ENCODE peak calls at places on chromosomes 13 and 19, in seven cellular contexts. One of them, this sample, is unnamed.

GRCh38 chr19:3625996-3626472 is 556 bp downstream of the CACTIN start:
- DNase-seq in IMR-90: no peak
- DNase-seq in neuronal stem cell: no peak
- DNase-seq in mesenchymal stem cell: peak
- DNase-seq in mesendoderm: peak
- DNase-seq in H1: no peak
- DNase-seq in trophoblast cell: peak
- DNase-seq in this sample: no peak

GRCh38 chr13:99426426-99426825 is 74.8 kb upstream of the TM9SF2 start:
- DNase-seq in IMR-90: no peak
- DNase-seq in neuronal stem cell: no peak
- DNase-seq in mesenchymal stem cell: no peak
- DNase-seq in mesendoderm: no peak
- DNase-seq in H1: no peak
- DNase-seq in trophoblast cell: no peak
- DNase-seq in this sample: peak

GRCh38 chr19:12293771-12294307 is 844 bp downstream of the ZNF44 start:
- DNase-seq in IMR-90: peak
- DNase-seq in neuronal stem cell: peak
- DNase-seq in mesenchymal stem cell: peak
- DNase-seq in mesendoderm: peak
- DNase-seq in H1: peak
- DNase-seq in trophoblast cell: peak
- DNase-seq in this sample: peak

GRCh38 chr19:48596679-48597465 is 9.7 kb upstream of the SPACA4 start:
- DNase-seq in IMR-90: no peak
- DNase-seq in neuronal stem cell: no peak
- DNase-seq in mesenchymal stem cell: no peak
- DNase-seq in mesendoderm: no peak
- DNase-seq in H1: no peak
- DNase-seq in trophoblast cell: no peak
- DNase-seq in this sample: no peak

GRCh38 chr19:33427801-33428626 is 54.5 kb downstream of the CEBPG start:
- DNase-seq in IMR-90: no peak
- DNase-seq in neuronal stem cell: no peak
- DNase-seq in mesenchymal stem cell: no peak
- DNase-seq in mesendoderm: no peak
- DNase-seq in H1: no peak
- DNase-seq in trophoblast cell: no peak
- DNase-seq in this sample: no peak

GRCh38 chr13:52850396-52851152 is 2.1 kb upstream of the PCDH8 start:
- DNase-seq in IMR-90: peak
- DNase-seq in neuronal stem cell: peak
- DNase-seq in mesenchymal stem cell: peak
- DNase-seq in mesendoderm: peak
- DNase-seq in H1: peak
- DNase-seq in trophoblast cell: peak
- DNase-seq in this sample: peak

GRCh38 chr13:31794452-31794851 is 55.1 kb downstream of the RXFP2 start:
- DNase-seq in IMR-90: no peak
- DNase-seq in neuronal stem cell: no peak
- DNase-seq in mesenchymal stem cell: no peak
- DNase-seq in mesendoderm: no peak
- DNase-seq in H1: no peak
- DNase-seq in trophoblast cell: no peak
- DNase-seq in this sample: no peak

GRCh38 chr13:99015606-99016520 is 38.0 kb upstream of the DOCK9 start:
- DNase-seq in IMR-90: no peak
- DNase-seq in neuronal stem cell: no peak
- DNase-seq in mesenchymal stem cell: no peak
- DNase-seq in mesendoderm: no peak
- DNase-seq in H1: no peak
- DNase-seq in trophoblast cell: no peak
- DNase-seq in this sample: no peak

GRCh38 chr13:114104626-114105350 is 27.6 kb downstream of the RASA3 start:
- DNase-seq in IMR-90: no peak
- DNase-seq in neuronal stem cell: no peak
- DNase-seq in mesenchymal stem cell: no peak
- DNase-seq in mesendoderm: no peak
- DNase-seq in H1: no peak
- DNase-seq in trophoblast cell: no peak
- DNase-seq in this sample: no peak

GRCh38 chr13:24891476-24892108 is 127.6 kb downstream of the RNF17 start:
- DNase-seq in IMR-90: no peak
- DNase-seq in neuronal stem cell: no peak
- DNase-seq in mesenchymal stem cell: no peak
- DNase-seq in mesendoderm: no peak
- DNase-seq in H1: no peak
- DNase-seq in trophoblast cell: no peak
- DNase-seq in this sample: no peak

GRCh38 chr19:44869728-44870470 is 21.2 kb upstream of the TOMM40 start:
- DNase-seq in IMR-90: peak
- DNase-seq in neuronal stem cell: no peak
- DNase-seq in mesenchymal stem cell: peak
- DNase-seq in mesendoderm: no peak
- DNase-seq in H1: no peak
- DNase-seq in trophoblast cell: no peak
- DNase-seq in this sample: no peak

GRCh38 chr19:34148672-34149185 is 23.6 kb upstream of the LSM14A start:
- DNase-seq in IMR-90: no peak
- DNase-seq in neuronal stem cell: no peak
- DNase-seq in mesenchymal stem cell: no peak
- DNase-seq in mesendoderm: no peak
- DNase-seq in H1: no peak
- DNase-seq in trophoblast cell: no peak
- DNase-seq in this sample: no peak

GRCh38 chr19:10768936-10769335 is 51.1 kb downstream of the DNM2 start:
- DNase-seq in IMR-90: no peak
- DNase-seq in neuronal stem cell: no peak
- DNase-seq in mesenchymal stem cell: no peak
- DNase-seq in mesendoderm: no peak
- DNase-seq in H1: no peak
- DNase-seq in trophoblast cell: no peak
- DNase-seq in this sample: no peak

GRCh38 chr19:42352216-42352892 is 26.9 kb downstream of the MEGF8 start:
- DNase-seq in IMR-90: peak
- DNase-seq in neuronal stem cell: peak
- DNase-seq in mesenchymal stem cell: peak
- DNase-seq in mesendoderm: peak
- DNase-seq in H1: no peak
- DNase-seq in trophoblast cell: no peak
- DNase-seq in this sample: no peak

GRCh38 chr13:45206340-45206739 is 5.5 kb upstream of the KCTD4 start:
- DNase-seq in IMR-90: peak
- DNase-seq in neuronal stem cell: no peak
- DNase-seq in mesenchymal stem cell: peak
- DNase-seq in mesendoderm: no peak
- DNase-seq in H1: no peak
- DNase-seq in trophoblast cell: peak
- DNase-seq in this sample: no peak

GRCh38 chr19:925912-926594 is at the start of gene ARID3A:
- DNase-seq in IMR-90: no peak
- DNase-seq in neuronal stem cell: no peak
- DNase-seq in mesenchymal stem cell: no peak
- DNase-seq in mesendoderm: no peak
- DNase-seq in H1: no peak
- DNase-seq in trophoblast cell: no peak
- DNase-seq in this sample: peak

GRCh38 chr13:33743438-33744368 is 74.2 kb upstream of the RFC3 start:
- DNase-seq in IMR-90: no peak
- DNase-seq in neuronal stem cell: no peak
- DNase-seq in mesenchymal stem cell: no peak
- DNase-seq in mesendoderm: peak
- DNase-seq in H1: no peak
- DNase-seq in trophoblast cell: peak
- DNase-seq in this sample: no peak

GRCh38 chr13:114298866-114299265 is 15.4 kb upstream of the CHAMP1 start:
- DNase-seq in IMR-90: no peak
- DNase-seq in neuronal stem cell: no peak
- DNase-seq in mesenchymal stem cell: no peak
- DNase-seq in mesendoderm: no peak
- DNase-seq in H1: no peak
- DNase-seq in trophoblast cell: no peak
- DNase-seq in this sample: no peak

DNA sequence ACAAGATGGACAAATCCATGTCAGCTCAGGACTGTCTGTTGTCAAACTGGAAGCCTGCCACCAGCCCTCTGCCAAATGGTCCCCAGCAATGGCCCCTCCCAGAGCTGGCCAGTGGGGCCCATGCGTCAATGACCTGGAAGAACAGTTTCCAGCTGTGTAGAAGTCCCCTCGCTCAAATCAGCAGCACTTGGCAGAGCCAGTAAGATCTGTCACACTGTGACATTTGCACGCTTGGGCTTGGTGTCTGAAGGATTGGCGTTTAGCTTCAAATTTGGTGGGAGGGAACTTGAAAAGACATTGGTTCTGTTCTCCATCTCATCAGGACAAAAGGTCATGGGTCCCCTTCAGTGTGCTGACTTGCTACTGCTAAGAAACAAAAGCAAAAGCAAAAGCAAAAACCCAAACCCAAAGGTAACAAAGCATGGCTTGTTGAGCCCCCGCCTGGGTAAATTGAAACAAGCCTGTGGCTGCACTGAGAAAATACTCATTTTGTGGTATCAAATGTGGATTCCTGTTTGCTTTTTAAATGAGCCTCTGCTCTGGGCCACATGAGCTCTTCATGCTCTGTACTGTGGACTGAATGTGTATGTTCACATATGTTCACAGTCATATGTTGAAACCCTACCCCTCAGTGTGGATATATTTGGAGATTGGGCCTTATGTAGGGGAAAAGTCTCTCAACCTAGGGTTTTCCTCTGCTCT is 253.6 kb upstream of the MAB21L1 start:
- DNase-seq in IMR-90: no peak
- DNase-seq in neuronal stem cell: no peak
- DNase-seq in mesenchymal stem cell: no peak
- DNase-seq in mesendoderm: no peak
- DNase-seq in H1: no peak
- DNase-seq in trophoblast cell: no peak
- DNase-seq in this sample: no peak
- H3K23ac ChIP-seq in IMR-90: no peak
- H3K23ac ChIP-seq in neuronal stem cell: no peak
- H3K23ac ChIP-seq in mesenchymal stem cell: no peak
- H3K23ac ChIP-seq in mesendoderm: no peak
- H3K23ac ChIP-seq in H1: no peak
- H3K23ac ChIP-seq in trophoblast cell: no peak
- H3K23ac ChIP-seq in this sample: no peak

GRCh38 chr19:6707011-6707657 is 13.3 kb downstream of the C3 start:
- DNase-seq in IMR-90: no peak
- DNase-seq in neuronal stem cell: no peak
- DNase-seq in mesenchymal stem cell: no peak
- DNase-seq in mesendoderm: no peak
- DNase-seq in H1: no peak
- DNase-seq in trophoblast cell: no peak
- DNase-seq in this sample: no peak

GRCh38 chr19:6705931-6706632 is 14.4 kb downstream of the C3 start:
- DNase-seq in IMR-90: no peak
- DNase-seq in neuronal stem cell: no peak
- DNase-seq in mesenchymal stem cell: no peak
- DNase-seq in mesendoderm: no peak
- DNase-seq in H1: no peak
- DNase-seq in trophoblast cell: no peak
- DNase-seq in this sample: no peak

GRCh38 chr19:6708346-6708745 is 12.1 kb downstream of the C3 start:
- DNase-seq in IMR-90: no peak
- DNase-seq in neuronal stem cell: no peak
- DNase-seq in mesenchymal stem cell: no peak
- DNase-seq in mesendoderm: no peak
- DNase-seq in H1: no peak
- DNase-seq in trophoblast cell: no peak
- DNase-seq in this sample: no peak

GRCh38 chr19:6707658-6708018 is 12.8 kb downstream of the C3 start:
- DNase-seq in IMR-90: no peak
- DNase-seq in neuronal stem cell: no peak
- DNase-seq in mesenchymal stem cell: no peak
- DNase-seq in mesendoderm: no peak
- DNase-seq in H1: no peak
- DNase-seq in trophoblast cell: no peak
- DNase-seq in this sample: no peak

DNA sequence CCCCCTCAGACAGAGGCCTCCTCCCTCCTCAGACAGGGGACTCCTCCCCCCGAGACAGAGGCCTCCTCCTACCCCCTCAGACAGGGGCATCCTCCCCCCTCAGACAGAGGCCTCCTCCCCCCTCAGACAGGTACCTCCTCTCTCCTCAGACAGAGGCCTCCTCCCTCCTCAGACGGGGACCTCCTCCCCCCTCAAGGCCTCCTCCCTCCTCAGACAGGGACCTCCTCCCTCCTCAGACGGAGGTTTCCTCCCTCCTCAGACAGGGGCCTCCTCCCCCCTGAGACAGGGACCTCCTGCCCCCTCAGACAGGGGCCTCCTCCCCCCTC is 13.9 kb downstream of the C3 start:
- DNase-seq in IMR-90: no peak
- DNase-seq in neuronal stem cell: no peak
- DNase-seq in mesenchymal stem cell: no peak
- DNase-seq in mesendoderm: no peak
- DNase-seq in H1: no peak
- DNase-seq in trophoblast cell: no peak
- DNase-seq in this sample: no peak
- H3K23ac ChIP-seq in IMR-90: no peak
- H3K23ac ChIP-seq in neuronal stem cell: no peak
- H3K23ac ChIP-seq in mesenchymal stem cell: no peak
- H3K23ac ChIP-seq in mesendoderm: no peak
- H3K23ac ChIP-seq in H1: no peak
- H3K23ac ChIP-seq in trophoblast cell: no peak
- H3K23ac ChIP-seq in this sample: no peak

GRCh38 chr13:51271008-51271407 is 48.8 kb downstream of the FAM124A start:
- DNase-seq in IMR-90: no peak
- DNase-seq in neuronal stem cell: no peak
- DNase-seq in mesenchymal stem cell: no peak
- DNase-seq in mesendoderm: no peak
- DNase-seq in H1: no peak
- DNase-seq in trophoblast cell: no peak
- DNase-seq in this sample: peak
- H3K23ac ChIP-seq in IMR-90: no peak
- H3K23ac ChIP-seq in neuronal stem cell: no peak
- H3K23ac ChIP-seq in mesenchymal stem cell: no peak
- H3K23ac ChIP-seq in mesendoderm: no peak
- H3K23ac ChIP-seq in H1: no peak
- H3K23ac ChIP-seq in trophoblast cell: no peak
- H3K23ac ChIP-seq in this sample: no peak

DNA sequence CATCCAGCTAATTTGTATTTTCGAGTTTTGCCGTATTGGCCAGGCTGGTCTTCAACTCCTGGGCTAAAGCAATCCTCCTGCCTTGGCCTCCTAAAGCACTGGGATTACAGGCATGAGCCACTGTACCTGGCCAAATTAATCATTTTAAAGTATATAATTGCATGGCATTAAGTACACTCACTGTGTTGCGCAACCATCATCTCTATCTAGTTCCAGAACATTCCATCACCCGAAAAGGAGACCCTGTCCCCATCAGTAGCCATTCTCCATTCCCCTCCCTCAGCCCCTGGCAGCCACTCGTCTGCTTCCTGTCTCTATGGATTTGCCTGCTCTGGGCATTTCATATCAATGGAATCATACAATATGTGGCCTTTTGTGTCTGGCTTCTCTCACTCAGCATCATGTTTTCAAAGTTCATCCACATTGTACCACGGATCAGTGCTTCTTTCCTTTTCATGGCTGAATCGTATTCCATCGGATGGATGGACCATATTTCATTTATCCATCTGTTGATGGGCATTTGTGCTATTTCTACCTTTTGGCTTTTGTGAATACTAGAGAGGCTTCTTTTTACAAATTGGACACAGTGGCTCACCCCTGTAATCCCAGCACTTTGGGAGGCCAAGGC is 13.1 kb downstream of the PGPEP1 start:
- DNase-seq in IMR-90: no peak
- DNase-seq in neuronal stem cell: no peak
- DNase-seq in mesenchymal stem cell: no peak
- DNase-seq in mesendoderm: no peak
- DNase-seq in H1: no peak
- DNase-seq in trophoblast cell: no peak
- DNase-seq in this sample: no peak
- H3K23ac ChIP-seq in IMR-90: no peak
- H3K23ac ChIP-seq in neuronal stem cell: no peak
- H3K23ac ChIP-seq in mesenchymal stem cell: no peak
- H3K23ac ChIP-seq in mesendoderm: no peak
- H3K23ac ChIP-seq in H1: no peak
- H3K23ac ChIP-seq in trophoblast cell: no peak
- H3K23ac ChIP-seq in this sample: no peak